ENCODE peak calls at places on chromosomes 1 and 21, in four cellular contexts. One of them, this sample, is unnamed.

GRCh38 chr1:201377611-201378092 is at the start of gene TNNT2:
- DNase-seq in mesenchymal stem cell: peak; percentile 15
- DNase-seq in H1: no peak
- DNase-seq in trophoblast cell: no peak
- DNase-seq in this sample: no peak

GRCh38 chr1:1858382-1859086 is 32.4 kb downstream of the GNB1 start:
- DNase-seq in mesenchymal stem cell: peak; percentile 92
- DNase-seq in H1: no peak
- DNase-seq in trophoblast cell: no peak
- DNase-seq in this sample: peak; percentile 18

GRCh38 chr1:176931526-176931925 is 233.0 kb downstream of the ASTN1 start:
- DNase-seq in mesenchymal stem cell: no peak
- DNase-seq in H1: no peak
- DNase-seq in trophoblast cell: peak; percentile 57
- DNase-seq in this sample: no peak

GRCh38 chr1:17214876-17215544 is 10.1 kb downstream of the PADI1 start:
- DNase-seq in mesenchymal stem cell: no peak
- DNase-seq in H1: no peak
- DNase-seq in trophoblast cell: no peak
- DNase-seq in this sample: no peak

GRCh38 chr1:25126568-25126967 is 105.7 kb downstream of the SYF2 start:
- DNase-seq in mesenchymal stem cell: no peak
- DNase-seq in H1: no peak
- DNase-seq in trophoblast cell: no peak
- DNase-seq in this sample: no peak

GRCh38 chr1:221751267-221751887 is 9.5 kb upstream of the DUSP10 start:
- DNase-seq in mesenchymal stem cell: no peak
- DNase-seq in H1: no peak
- DNase-seq in trophoblast cell: no peak
- DNase-seq in this sample: no peak

GRCh38 chr1:183304466-183305122 is 113.6 kb downstream of the NMNAT2 start:
- DNase-seq in mesenchymal stem cell: no peak
- DNase-seq in H1: no peak
- DNase-seq in trophoblast cell: peak; percentile 86
- DNase-seq in this sample: no peak

GRCh38 chr21:32566990-32567389 is 18.3 kb downstream of the TCP10L start:
- DNase-seq in mesenchymal stem cell: no peak
- DNase-seq in H1: no peak
- DNase-seq in trophoblast cell: no peak
- DNase-seq in this sample: no peak

GRCh38 chr1:25906644-25907300 is 553 bp upstream of the STMN1 start:
- DNase-seq in mesenchymal stem cell: no peak
- DNase-seq in H1: no peak
- DNase-seq in trophoblast cell: peak; percentile 68
- DNase-seq in this sample: no peak

GRCh38 chr21:45539796-45540600 is 2.2 kb downstream of the SLC19A1 start:
- DNase-seq in mesenchymal stem cell: no peak
- DNase-seq in H1: no peak
- DNase-seq in trophoblast cell: no peak
- DNase-seq in this sample: no peak

GRCh38 chr1:45622891-45623394 is 911 bp downstream of the CCDC17 start:
- DNase-seq in mesenchymal stem cell: no peak
- DNase-seq in H1: no peak
- DNase-seq in trophoblast cell: no peak
- DNase-seq in this sample: no peak

GRCh38 chr1:198669023-198669698 is 30.3 kb downstream of the PTPRC start:
- DNase-seq in mesenchymal stem cell: peak; percentile 92
- DNase-seq in H1: no peak
- DNase-seq in trophoblast cell: peak; percentile 58
- DNase-seq in this sample: no peak

GRCh38 chr1:243378666-243379065 is 122.8 kb downstream of the SDCCAG8 start:
- DNase-seq in mesenchymal stem cell: no peak
- DNase-seq in H1: no peak
- DNase-seq in trophoblast cell: no peak
- DNase-seq in this sample: no peak

GRCh38 chr21:28215214-28215954 is 777.3 kb downstream of the LTN1 start:
- DNase-seq in mesenchymal stem cell: peak; percentile 35
- DNase-seq in H1: no peak
- DNase-seq in trophoblast cell: peak; percentile 41
- DNase-seq in this sample: no peak

GRCh38 chr1:181159451-181160151 is 71.1 kb downstream of the IER5 start:
- DNase-seq in mesenchymal stem cell: no peak
- DNase-seq in H1: no peak
- DNase-seq in trophoblast cell: no peak
- DNase-seq in this sample: no peak

GRCh38 chr1:230237805-230238204 is 170.8 kb downstream of the GALNT2 start:
- DNase-seq in mesenchymal stem cell: no peak
- DNase-seq in H1: no peak
- DNase-seq in trophoblast cell: no peak
- DNase-seq in this sample: no peak

GRCh38 chr1:199449221-199449620 is 578.3 kb upstream of the NR5A2 start:
- DNase-seq in mesenchymal stem cell: no peak
- DNase-seq in H1: no peak
- DNase-seq in trophoblast cell: no peak
- DNase-seq in this sample: no peak

GRCh38 chr21:34570315-34570714 is 44.6 kb downstream of the RCAN1 start:
- DNase-seq in mesenchymal stem cell: no peak
- DNase-seq in H1: no peak
- DNase-seq in trophoblast cell: no peak
- DNase-seq in this sample: no peak

GRCh38 chr21:27422435-27422834 is 455.5 kb upstream of the ADAMTS5 start:
- DNase-seq in mesenchymal stem cell: peak; percentile 45
- DNase-seq in H1: no peak
- DNase-seq in trophoblast cell: no peak
- DNase-seq in this sample: no peak

GRCh38 chr21:15084668-15085067 is 19.9 kb upstream of the NRIP1 start:
- DNase-seq in mesenchymal stem cell: no peak
- DNase-seq in H1: no peak
- DNase-seq in trophoblast cell: no peak
- DNase-seq in this sample: no peak

GRCh38 chr1:2049517-2050481 is at the start of gene PRKCZ:
- DNase-seq in mesenchymal stem cell: peak; percentile 6
- DNase-seq in H1: peak; percentile 71
- DNase-seq in trophoblast cell: peak; percentile 94
- DNase-seq in this sample: peak; percentile 81

GRCh38 chr1:93255222-93256079 is 74.9 kb downstream of the CCDC18 start:
- DNase-seq in mesenchymal stem cell: peak; percentile 32
- DNase-seq in H1: no peak
- DNase-seq in trophoblast cell: no peak
- DNase-seq in this sample: no peak

GRCh38 chr1:42324398-42325013 is 10.5 kb downstream of the FOXJ3 start:
- DNase-seq in mesenchymal stem cell: no peak
- DNase-seq in H1: no peak
- DNase-seq in trophoblast cell: no peak
- DNase-seq in this sample: no peak

GRCh38 chr1:1782399-1783221 is 4.3 kb upstream of the NADK start:
- DNase-seq in mesenchymal stem cell: peak; percentile 61
- DNase-seq in H1: no peak
- DNase-seq in trophoblast cell: no peak
- DNase-seq in this sample: no peak

GRCh38 chr1:221829327-221830011 is 87.6 kb upstream of the DUSP10 start:
- DNase-seq in mesenchymal stem cell: peak; percentile 96
- DNase-seq in H1: no peak
- DNase-seq in trophoblast cell: peak; percentile 41
- DNase-seq in this sample: no peak

GRCh38 chr1:14259191-14259757 is 339.2 kb upstream of the KAZN start:
- DNase-seq in mesenchymal stem cell: no peak
- DNase-seq in H1: no peak
- DNase-seq in trophoblast cell: no peak
- DNase-seq in this sample: no peak

GRCh38 chr1:160846281-160846680 is 16.4 kb downstream of the CD244 start:
- DNase-seq in mesenchymal stem cell: no peak
- DNase-seq in H1: no peak
- DNase-seq in trophoblast cell: no peak
- DNase-seq in this sample: no peak

GRCh38 chr1:8951246-8951645 is 5.6 kb downstream of the CA6 start:
- DNase-seq in mesenchymal stem cell: no peak
- DNase-seq in H1: no peak
- DNase-seq in trophoblast cell: no peak
- DNase-seq in this sample: no peak

GRCh38 chr1:214164157-214164556 is 116.8 kb upstream of the SMYD2 start:
- DNase-seq in mesenchymal stem cell: no peak
- DNase-seq in H1: no peak
- DNase-seq in trophoblast cell: no peak
- DNase-seq in this sample: no peak

GRCh38 chr1:14929547-14930223 is 223.9 kb upstream of the TMEM51 start:
- DNase-seq in mesenchymal stem cell: peak; percentile 98
- DNase-seq in H1: no peak
- DNase-seq in trophoblast cell: peak; percentile 95
- DNase-seq in this sample: no peak

GRCh38 chr1:111789077-111789476 is 33.4 kb downstream of the DDX20 start:
- DNase-seq in mesenchymal stem cell: no peak
- DNase-seq in H1: no peak
- DNase-seq in trophoblast cell: no peak
- DNase-seq in this sample: no peak

GRCh38 chr1:226654508-226655124 is 84.5 kb downstream of the ITPKB start:
- DNase-seq in mesenchymal stem cell: no peak
- DNase-seq in H1: no peak
- DNase-seq in trophoblast cell: no peak
- DNase-seq in this sample: no peak
- H2BK12ac ChIP-seq in mesenchymal stem cell: peak overlapping the region; percentile 7
- H2BK12ac ChIP-seq in H1: peak overlapping the region; percentile 89
- H2BK12ac ChIP-seq in trophoblast cell: peak overlapping the region; percentile 11
- H2BK12ac ChIP-seq in this sample: peak overlapping the region; percentile 8

DNA sequence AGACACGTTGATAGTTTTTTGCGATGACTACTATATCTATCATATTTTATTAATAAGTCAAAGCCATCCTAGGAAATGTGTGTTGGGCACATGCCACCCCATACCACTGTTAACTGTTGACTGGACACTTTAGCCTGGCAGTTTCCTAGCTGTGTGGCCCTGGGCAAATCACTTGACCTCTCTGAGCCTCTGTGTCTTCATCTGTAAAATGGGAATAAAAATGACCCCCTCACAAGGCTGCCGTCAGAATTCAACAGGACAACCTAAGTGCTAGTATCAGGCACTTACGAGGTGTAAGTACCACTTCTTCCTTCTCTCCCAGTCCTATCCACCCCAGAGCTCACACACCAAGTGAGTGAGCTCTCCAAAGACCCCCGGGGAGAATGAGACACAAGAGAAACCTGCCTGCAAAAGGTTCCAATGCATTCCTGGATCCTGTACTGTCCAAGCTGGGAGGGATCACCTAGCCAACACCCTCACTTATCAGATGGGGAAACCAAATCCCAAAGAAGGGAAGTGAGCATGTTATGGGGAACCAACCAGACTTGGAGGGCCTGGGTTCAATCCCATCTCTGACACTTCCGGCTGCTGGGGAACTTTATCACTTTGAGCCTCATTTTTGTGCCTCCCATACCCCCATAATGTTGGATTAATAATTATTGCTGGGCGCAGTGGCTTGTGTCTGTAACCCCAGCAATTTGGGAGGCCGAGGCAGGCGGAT is 24.9 kb downstream of the HSPG2 start:
- DNase-seq in mesenchymal stem cell: no peak
- DNase-seq in H1: no peak
- DNase-seq in trophoblast cell: no peak
- DNase-seq in this sample: no peak
- H3K79me1 ChIP-seq in mesenchymal stem cell: peaks cover 27% of the 10 kb centered on the region
- H3K79me1 ChIP-seq in H1: peaks cover 2% of the 10 kb centered on the region
- H3K79me1 ChIP-seq in trophoblast cell: peaks cover 44% of the 10 kb centered on the region
- H3K79me1 ChIP-seq in this sample: peaks cover 3% of the 10 kb centered on the region

GRCh38 chr1:162021124-162021523 is 2.5 kb downstream of the OLFML2B start:
- DNase-seq in mesenchymal stem cell: no peak
- DNase-seq in H1: no peak
- DNase-seq in trophoblast cell: no peak
- DNase-seq in this sample: no peak
- H3K4me3 ChIP-seq in mesenchymal stem cell: no peak overlapping the region
- H3K4me3 ChIP-seq in H1: no peak overlapping the region
- H3K4me3 ChIP-seq in trophoblast cell: no peak overlapping the region
- H3K4me3 ChIP-seq in this sample: no peak overlapping the region

GRCh38 chr1:85606414-85606800 is 25.8 kb downstream of the CCN1 start:
- DNase-seq in mesenchymal stem cell: peak; percentile 35
- DNase-seq in H1: no peak
- DNase-seq in trophoblast cell: no peak
- DNase-seq in this sample: no peak
- H2BK12ac ChIP-seq in mesenchymal stem cell: peak overlapping the region; percentile 62
- H2BK12ac ChIP-seq in H1: peak overlapping the region; percentile 70
- H2BK12ac ChIP-seq in trophoblast cell: peak overlapping the region; percentile 56
- H2BK12ac ChIP-seq in this sample: no peak overlapping the region

GRCh38 chr1:54347261-54347954 is 58.8 kb downstream of the SSBP3 start:
- DNase-seq in mesenchymal stem cell: no peak
- DNase-seq in H1: no peak
- DNase-seq in trophoblast cell: no peak
- DNase-seq in this sample: no peak
- H3K79me1 ChIP-seq in mesenchymal stem cell: peaks cover 41% of the 10 kb centered on the region
- H3K79me1 ChIP-seq in H1: peaks cover 29% of the 10 kb centered on the region
- H3K79me1 ChIP-seq in trophoblast cell: no peaks in the 10 kb centered on the region
- H3K79me1 ChIP-seq in this sample: peaks cover 4% of the 10 kb centered on the region

GRCh38 chr1:47362828-47363227 is 29.2 kb downstream of the CMPK1 start:
- DNase-seq in mesenchymal stem cell: no peak
- DNase-seq in H1: no peak
- DNase-seq in trophoblast cell: no peak
- DNase-seq in this sample: no peak
- H3K4me3 ChIP-seq in mesenchymal stem cell: no peak overlapping the region
- H3K4me3 ChIP-seq in H1: no peak overlapping the region
- H3K4me3 ChIP-seq in trophoblast cell: no peak overlapping the region
- H3K4me3 ChIP-seq in this sample: no peak overlapping the region

DNA sequence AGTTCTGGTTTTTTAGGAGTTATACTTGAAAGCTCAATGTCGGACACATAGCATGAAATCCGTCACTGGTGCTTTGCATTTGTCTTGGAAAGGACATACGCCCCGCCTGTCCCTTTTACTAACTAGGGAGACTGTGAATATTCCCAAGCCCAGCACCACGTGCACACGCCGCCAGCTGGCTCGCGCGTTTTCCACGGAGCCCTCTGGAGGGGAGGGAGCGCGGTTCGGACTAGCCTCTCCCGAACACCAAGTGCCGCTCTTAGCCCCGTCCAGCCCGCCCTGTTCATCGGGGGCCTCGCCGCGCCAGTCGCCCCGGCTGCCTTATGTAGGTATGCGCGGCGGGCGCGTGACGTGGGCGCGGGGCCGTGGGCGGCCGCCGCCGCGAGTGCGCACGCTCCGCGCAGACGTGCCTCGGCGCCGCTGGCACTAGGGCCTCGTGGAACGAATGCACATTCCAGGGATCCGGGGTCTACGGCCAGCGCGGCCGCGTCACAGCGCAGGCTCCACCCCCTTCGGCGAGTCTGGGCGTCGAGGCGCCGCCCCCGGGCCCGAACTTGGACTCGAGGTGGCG is 689 bp upstream of the IRF2BP2 start:
- DNase-seq in mesenchymal stem cell: peak; percentile 94
- DNase-seq in H1: peak; percentile 43
- DNase-seq in trophoblast cell: peak; percentile 82
- DNase-seq in this sample: peak; percentile 63
- H2BK12ac ChIP-seq in mesenchymal stem cell: no peak overlapping the region
- H2BK12ac ChIP-seq in H1: peak overlapping the region; percentile 90
- H2BK12ac ChIP-seq in trophoblast cell: peak overlapping the region; percentile 87
- H2BK12ac ChIP-seq in this sample: no peak overlapping the region

DNA sequence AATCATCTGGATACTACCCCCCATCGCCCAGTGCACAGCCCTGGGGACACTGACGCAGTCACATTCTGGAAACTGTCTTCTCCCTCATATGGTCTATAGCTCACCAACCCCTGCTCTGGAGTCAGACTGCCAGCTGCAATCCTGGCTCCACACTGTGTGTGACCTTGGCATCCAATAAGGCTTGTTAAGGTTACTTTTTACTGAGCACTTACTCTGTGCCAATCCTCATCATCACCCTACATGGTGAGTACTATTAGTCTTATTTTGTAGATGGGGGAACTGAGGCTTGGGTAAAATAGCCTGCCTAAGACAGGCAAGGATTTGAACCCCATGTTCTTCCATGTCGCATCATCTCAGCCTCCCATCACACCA is 34.9 kb downstream of the AHDC1 start:
- DNase-seq in mesenchymal stem cell: peak; percentile 53
- DNase-seq in H1: no peak
- DNase-seq in trophoblast cell: no peak
- DNase-seq in this sample: no peak
- H3K79me1 ChIP-seq in mesenchymal stem cell: peaks cover 30% of the 10 kb centered on the region
- H3K79me1 ChIP-seq in H1: peaks cover 8% of the 10 kb centered on the region
- H3K79me1 ChIP-seq in trophoblast cell: peaks cover 91% of the 10 kb centered on the region
- H3K79me1 ChIP-seq in this sample: peaks cover 10% of the 10 kb centered on the region